ENCODE peak calls at places on chromosome 21, in nine cellular contexts. One of them, this sample, is unnamed.

GRCh38 chr21:29379517-29380054 is 80.9 kb downstream of the BACH1 start:
- DNase-seq in GF-D8: no peak
- DNase-seq in T follicular helper cell: no peak
- DNase-seq in progenitor cell of endocrine pancreas: no peak
- DNase-seq in stimulated activated CD8-positive, alpha-beta memory T cell treated with anti-CD3 and anti-CD28 coated beads, Interleukin-2, amount 100 ng/mL, for 1 hour: no peak
- DNase-seq in CD8-positive, alpha-beta T cell: no peak
- DNase-seq in activated naive CD4-positive, alpha-beta T cell treated with anti-CD3 and anti-CD28 coated beads, Interleukin-2, amount 10 ng/mL, durations not matched to agents 7 days and 5 days: no peak
- DNase-seq in cerebellum: no peak
- DNase-seq in heart left ventricle: no peak
- DNase-seq in this sample: no peak

GRCh38 chr21:42696516-42697040 is 43.2 kb downstream of the PDE9A start:
- DNase-seq in GF-D8: no peak
- DNase-seq in T follicular helper cell: no peak
- DNase-seq in progenitor cell of endocrine pancreas: no peak
- DNase-seq in stimulated activated CD8-positive, alpha-beta memory T cell treated with anti-CD3 and anti-CD28 coated beads, Interleukin-2, amount 100 ng/mL, for 1 hour: no peak
- DNase-seq in CD8-positive, alpha-beta T cell: no peak
- DNase-seq in activated naive CD4-positive, alpha-beta T cell treated with anti-CD3 and anti-CD28 coated beads, Interleukin-2, amount 10 ng/mL, durations not matched to agents 7 days and 5 days: no peak
- DNase-seq in cerebellum: no peak
- DNase-seq in heart left ventricle: no peak
- DNase-seq in this sample: no peak

GRCh38 chr21:45579383-45580180 is 37.3 kb upstream of the SLC19A1 start:
- DNase-seq in GF-D8: no peak
- DNase-seq in T follicular helper cell: no peak
- DNase-seq in progenitor cell of endocrine pancreas: no peak
- DNase-seq in stimulated activated CD8-positive, alpha-beta memory T cell treated with anti-CD3 and anti-CD28 coated beads, Interleukin-2, amount 100 ng/mL, for 1 hour: no peak
- DNase-seq in CD8-positive, alpha-beta T cell: no peak
- DNase-seq in activated naive CD4-positive, alpha-beta T cell treated with anti-CD3 and anti-CD28 coated beads, Interleukin-2, amount 10 ng/mL, durations not matched to agents 7 days and 5 days: no peak
- DNase-seq in cerebellum: no peak
- DNase-seq in heart left ventricle: no peak
- DNase-seq in this sample: no peak

GRCh38 chr21:16264314-16264713 is 534.5 kb downstream of the USP25 start:
- DNase-seq in GF-D8: no peak
- DNase-seq in T follicular helper cell: no peak
- DNase-seq in progenitor cell of endocrine pancreas: no peak
- DNase-seq in stimulated activated CD8-positive, alpha-beta memory T cell treated with anti-CD3 and anti-CD28 coated beads, Interleukin-2, amount 100 ng/mL, for 1 hour: no peak
- DNase-seq in CD8-positive, alpha-beta T cell: no peak
- DNase-seq in activated naive CD4-positive, alpha-beta T cell treated with anti-CD3 and anti-CD28 coated beads, Interleukin-2, amount 10 ng/mL, durations not matched to agents 7 days and 5 days: no peak
- DNase-seq in cerebellum: no peak
- DNase-seq in heart left ventricle: no peak
- DNase-seq in this sample: no peak

GRCh38 chr21:45030637-45031218 is 43.7 kb upstream of the ADARB1 start:
- DNase-seq in GF-D8: no peak
- DNase-seq in T follicular helper cell: no peak
- DNase-seq in progenitor cell of endocrine pancreas: no peak
- DNase-seq in stimulated activated CD8-positive, alpha-beta memory T cell treated with anti-CD3 and anti-CD28 coated beads, Interleukin-2, amount 100 ng/mL, for 1 hour: no peak
- DNase-seq in CD8-positive, alpha-beta T cell: no peak
- DNase-seq in activated naive CD4-positive, alpha-beta T cell treated with anti-CD3 and anti-CD28 coated beads, Interleukin-2, amount 10 ng/mL, durations not matched to agents 7 days and 5 days: no peak
- DNase-seq in cerebellum: no peak
- DNase-seq in heart left ventricle: no peak
- DNase-seq in this sample: no peak

GRCh38 chr21:17390575-17390974 is 122.3 kb upstream of the CXADR start:
- DNase-seq in GF-D8: no peak
- DNase-seq in T follicular helper cell: no peak
- DNase-seq in progenitor cell of endocrine pancreas: no peak
- DNase-seq in stimulated activated CD8-positive, alpha-beta memory T cell treated with anti-CD3 and anti-CD28 coated beads, Interleukin-2, amount 100 ng/mL, for 1 hour: no peak
- DNase-seq in CD8-positive, alpha-beta T cell: no peak
- DNase-seq in activated naive CD4-positive, alpha-beta T cell treated with anti-CD3 and anti-CD28 coated beads, Interleukin-2, amount 10 ng/mL, durations not matched to agents 7 days and 5 days: no peak
- DNase-seq in cerebellum: no peak
- DNase-seq in heart left ventricle: no peak
- DNase-seq in this sample: no peak

GRCh38 chr21:17673261-17674020 is 60.7 kb upstream of the BTG3 start:
- DNase-seq in GF-D8: no peak
- DNase-seq in T follicular helper cell: no peak
- DNase-seq in progenitor cell of endocrine pancreas: no peak
- DNase-seq in stimulated activated CD8-positive, alpha-beta memory T cell treated with anti-CD3 and anti-CD28 coated beads, Interleukin-2, amount 100 ng/mL, for 1 hour: no peak
- DNase-seq in CD8-positive, alpha-beta T cell: no peak
- DNase-seq in activated naive CD4-positive, alpha-beta T cell treated with anti-CD3 and anti-CD28 coated beads, Interleukin-2, amount 10 ng/mL, durations not matched to agents 7 days and 5 days: no peak
- DNase-seq in cerebellum: no peak
- DNase-seq in heart left ventricle: no peak
- DNase-seq in this sample: no peak

GRCh38 chr21:37800122-37800455 is 116.2 kb downstream of the KCNJ6 start:
- DNase-seq in GF-D8: no peak
- DNase-seq in T follicular helper cell: no peak
- DNase-seq in progenitor cell of endocrine pancreas: no peak
- DNase-seq in stimulated activated CD8-positive, alpha-beta memory T cell treated with anti-CD3 and anti-CD28 coated beads, Interleukin-2, amount 100 ng/mL, for 1 hour: no peak
- DNase-seq in CD8-positive, alpha-beta T cell: no peak
- DNase-seq in activated naive CD4-positive, alpha-beta T cell treated with anti-CD3 and anti-CD28 coated beads, Interleukin-2, amount 10 ng/mL, durations not matched to agents 7 days and 5 days: no peak
- DNase-seq in cerebellum: no peak
- DNase-seq in heart left ventricle: no peak
- DNase-seq in this sample: no peak

GRCh38 chr21:34185051-34185750 is 111.8 kb downstream of the MRPS6 start:
- DNase-seq in GF-D8: no peak
- DNase-seq in T follicular helper cell: no peak
- DNase-seq in progenitor cell of endocrine pancreas: no peak
- DNase-seq in stimulated activated CD8-positive, alpha-beta memory T cell treated with anti-CD3 and anti-CD28 coated beads, Interleukin-2, amount 100 ng/mL, for 1 hour: no peak
- DNase-seq in CD8-positive, alpha-beta T cell: no peak
- DNase-seq in activated naive CD4-positive, alpha-beta T cell treated with anti-CD3 and anti-CD28 coated beads, Interleukin-2, amount 10 ng/mL, durations not matched to agents 7 days and 5 days: no peak
- DNase-seq in cerebellum: no peak
- DNase-seq in heart left ventricle: no peak
- DNase-seq in this sample: no peak

GRCh38 chr21:29335720-29336119 is 37.0 kb downstream of the BACH1 start:
- DNase-seq in GF-D8: no peak
- DNase-seq in T follicular helper cell: no peak
- DNase-seq in progenitor cell of endocrine pancreas: no peak
- DNase-seq in stimulated activated CD8-positive, alpha-beta memory T cell treated with anti-CD3 and anti-CD28 coated beads, Interleukin-2, amount 100 ng/mL, for 1 hour: no peak
- DNase-seq in CD8-positive, alpha-beta T cell: no peak
- DNase-seq in activated naive CD4-positive, alpha-beta T cell treated with anti-CD3 and anti-CD28 coated beads, Interleukin-2, amount 10 ng/mL, durations not matched to agents 7 days and 5 days: no peak
- DNase-seq in cerebellum: no peak
- DNase-seq in heart left ventricle: no peak
- DNase-seq in this sample: no peak

GRCh38 chr21:44415073-44416025 is 40.0 kb upstream of the LRRC3 start:
- DNase-seq in GF-D8: no peak
- DNase-seq in T follicular helper cell: no peak
- DNase-seq in progenitor cell of endocrine pancreas: no peak
- DNase-seq in stimulated activated CD8-positive, alpha-beta memory T cell treated with anti-CD3 and anti-CD28 coated beads, Interleukin-2, amount 100 ng/mL, for 1 hour: no peak
- DNase-seq in CD8-positive, alpha-beta T cell: no peak
- DNase-seq in activated naive CD4-positive, alpha-beta T cell treated with anti-CD3 and anti-CD28 coated beads, Interleukin-2, amount 10 ng/mL, durations not matched to agents 7 days and 5 days: peak
- DNase-seq in cerebellum: no peak
- DNase-seq in heart left ventricle: no peak
- DNase-seq in this sample: no peak

GRCh38 chr21:42118901-42119300 is 47.8 kb downstream of the UMODL1 start:
- DNase-seq in GF-D8: peak
- DNase-seq in T follicular helper cell: no peak
- DNase-seq in progenitor cell of endocrine pancreas: no peak
- DNase-seq in stimulated activated CD8-positive, alpha-beta memory T cell treated with anti-CD3 and anti-CD28 coated beads, Interleukin-2, amount 100 ng/mL, for 1 hour: no peak
- DNase-seq in CD8-positive, alpha-beta T cell: no peak
- DNase-seq in activated naive CD4-positive, alpha-beta T cell treated with anti-CD3 and anti-CD28 coated beads, Interleukin-2, amount 10 ng/mL, durations not matched to agents 7 days and 5 days: peak
- DNase-seq in cerebellum: peak
- DNase-seq in heart left ventricle: peak
- DNase-seq in this sample: no peak

GRCh38 chr21:21101911-21102310 is 103.7 kb downstream of the NCAM2 start:
- DNase-seq in GF-D8: no peak
- DNase-seq in T follicular helper cell: no peak
- DNase-seq in progenitor cell of endocrine pancreas: no peak
- DNase-seq in stimulated activated CD8-positive, alpha-beta memory T cell treated with anti-CD3 and anti-CD28 coated beads, Interleukin-2, amount 100 ng/mL, for 1 hour: no peak
- DNase-seq in CD8-positive, alpha-beta T cell: no peak
- DNase-seq in activated naive CD4-positive, alpha-beta T cell treated with anti-CD3 and anti-CD28 coated beads, Interleukin-2, amount 10 ng/mL, durations not matched to agents 7 days and 5 days: no peak
- DNase-seq in cerebellum: no peak
- DNase-seq in heart left ventricle: no peak
- DNase-seq in this sample: peak

GRCh38 chr21:17900281-17900989 is 81.3 kb upstream of the C21orf91 start:
- DNase-seq in GF-D8: no peak
- DNase-seq in T follicular helper cell: no peak
- DNase-seq in progenitor cell of endocrine pancreas: no peak
- DNase-seq in stimulated activated CD8-positive, alpha-beta memory T cell treated with anti-CD3 and anti-CD28 coated beads, Interleukin-2, amount 100 ng/mL, for 1 hour: no peak
- DNase-seq in CD8-positive, alpha-beta T cell: no peak
- DNase-seq in activated naive CD4-positive, alpha-beta T cell treated with anti-CD3 and anti-CD28 coated beads, Interleukin-2, amount 10 ng/mL, durations not matched to agents 7 days and 5 days: no peak
- DNase-seq in cerebellum: no peak
- DNase-seq in heart left ventricle: peak
- DNase-seq in this sample: no peak

GRCh38 chr21:35738342-35738961 is 321.9 kb downstream of the SETD4 start:
- DNase-seq in GF-D8: no peak
- DNase-seq in T follicular helper cell: no peak
- DNase-seq in progenitor cell of endocrine pancreas: no peak
- DNase-seq in stimulated activated CD8-positive, alpha-beta memory T cell treated with anti-CD3 and anti-CD28 coated beads, Interleukin-2, amount 100 ng/mL, for 1 hour: no peak
- DNase-seq in CD8-positive, alpha-beta T cell: no peak
- DNase-seq in activated naive CD4-positive, alpha-beta T cell treated with anti-CD3 and anti-CD28 coated beads, Interleukin-2, amount 10 ng/mL, durations not matched to agents 7 days and 5 days: no peak
- DNase-seq in cerebellum: no peak
- DNase-seq in heart left ventricle: no peak
- DNase-seq in this sample: peak

GRCh38 chr21:42387843-42388242 is 8.0 kb downstream of the TMPRSS3 start:
- DNase-seq in GF-D8: no peak
- DNase-seq in T follicular helper cell: no peak
- DNase-seq in progenitor cell of endocrine pancreas: no peak
- DNase-seq in stimulated activated CD8-positive, alpha-beta memory T cell treated with anti-CD3 and anti-CD28 coated beads, Interleukin-2, amount 100 ng/mL, for 1 hour: no peak
- DNase-seq in CD8-positive, alpha-beta T cell: no peak
- DNase-seq in activated naive CD4-positive, alpha-beta T cell treated with anti-CD3 and anti-CD28 coated beads, Interleukin-2, amount 10 ng/mL, durations not matched to agents 7 days and 5 days: no peak
- DNase-seq in cerebellum: no peak
- DNase-seq in heart left ventricle: no peak
- DNase-seq in this sample: no peak

GRCh38 chr21:23488245-23488644 is 2119.0 kb downstream of the MRPL39 start:
- DNase-seq in GF-D8: no peak
- DNase-seq in T follicular helper cell: no peak
- DNase-seq in progenitor cell of endocrine pancreas: no peak
- DNase-seq in stimulated activated CD8-positive, alpha-beta memory T cell treated with anti-CD3 and anti-CD28 coated beads, Interleukin-2, amount 100 ng/mL, for 1 hour: no peak
- DNase-seq in CD8-positive, alpha-beta T cell: no peak
- DNase-seq in activated naive CD4-positive, alpha-beta T cell treated with anti-CD3 and anti-CD28 coated beads, Interleukin-2, amount 10 ng/mL, durations not matched to agents 7 days and 5 days: no peak
- DNase-seq in cerebellum: no peak
- DNase-seq in heart left ventricle: no peak
- DNase-seq in this sample: no peak

GRCh38 chr21:41373769-41374168 is 11.9 kb downstream of the MX2 start:
- DNase-seq in GF-D8: no peak
- DNase-seq in T follicular helper cell: no peak
- DNase-seq in progenitor cell of endocrine pancreas: no peak
- DNase-seq in stimulated activated CD8-positive, alpha-beta memory T cell treated with anti-CD3 and anti-CD28 coated beads, Interleukin-2, amount 100 ng/mL, for 1 hour: no peak
- DNase-seq in CD8-positive, alpha-beta T cell: no peak
- DNase-seq in activated naive CD4-positive, alpha-beta T cell treated with anti-CD3 and anti-CD28 coated beads, Interleukin-2, amount 10 ng/mL, durations not matched to agents 7 days and 5 days: no peak
- DNase-seq in cerebellum: no peak
- DNase-seq in heart left ventricle: peak
- DNase-seq in this sample: no peak

GRCh38 chr21:25911730-25912401 is 177.1 kb downstream of the GABPA start:
- DNase-seq in GF-D8: no peak
- DNase-seq in T follicular helper cell: no peak
- DNase-seq in progenitor cell of endocrine pancreas: no peak
- DNase-seq in stimulated activated CD8-positive, alpha-beta memory T cell treated with anti-CD3 and anti-CD28 coated beads, Interleukin-2, amount 100 ng/mL, for 1 hour: no peak
- DNase-seq in CD8-positive, alpha-beta T cell: no peak
- DNase-seq in activated naive CD4-positive, alpha-beta T cell treated with anti-CD3 and anti-CD28 coated beads, Interleukin-2, amount 10 ng/mL, durations not matched to agents 7 days and 5 days: no peak
- DNase-seq in cerebellum: peak
- DNase-seq in heart left ventricle: no peak
- DNase-seq in this sample: no peak

GRCh38 chr21:37711294-37711844 is 204.9 kb downstream of the KCNJ6 start:
- DNase-seq in GF-D8: no peak
- DNase-seq in T follicular helper cell: no peak
- DNase-seq in progenitor cell of endocrine pancreas: no peak
- DNase-seq in stimulated activated CD8-positive, alpha-beta memory T cell treated with anti-CD3 and anti-CD28 coated beads, Interleukin-2, amount 100 ng/mL, for 1 hour: no peak
- DNase-seq in CD8-positive, alpha-beta T cell: no peak
- DNase-seq in activated naive CD4-positive, alpha-beta T cell treated with anti-CD3 and anti-CD28 coated beads, Interleukin-2, amount 10 ng/mL, durations not matched to agents 7 days and 5 days: no peak
- DNase-seq in cerebellum: no peak
- DNase-seq in heart left ventricle: no peak
- DNase-seq in this sample: no peak

GRCh38 chr21:9756677-9757076 is 764.7 kb upstream of the TPTE start:
- DNase-seq in GF-D8: no peak
- DNase-seq in T follicular helper cell: no peak
- DNase-seq in progenitor cell of endocrine pancreas: no peak
- DNase-seq in stimulated activated CD8-positive, alpha-beta memory T cell treated with anti-CD3 and anti-CD28 coated beads, Interleukin-2, amount 100 ng/mL, for 1 hour: no peak
- DNase-seq in CD8-positive, alpha-beta T cell: no peak
- DNase-seq in activated naive CD4-positive, alpha-beta T cell treated with anti-CD3 and anti-CD28 coated beads, Interleukin-2, amount 10 ng/mL, durations not matched to agents 7 days and 5 days: no peak
- DNase-seq in cerebellum: no peak
- DNase-seq in heart left ventricle: no peak
- DNase-seq in this sample: no peak

GRCh38 chr21:26297856-26298255 is 127.3 kb upstream of the APP start:
- DNase-seq in GF-D8: no peak
- DNase-seq in T follicular helper cell: no peak
- DNase-seq in progenitor cell of endocrine pancreas: no peak
- DNase-seq in stimulated activated CD8-positive, alpha-beta memory T cell treated with anti-CD3 and anti-CD28 coated beads, Interleukin-2, amount 100 ng/mL, for 1 hour: no peak
- DNase-seq in CD8-positive, alpha-beta T cell: no peak
- DNase-seq in activated naive CD4-positive, alpha-beta T cell treated with anti-CD3 and anti-CD28 coated beads, Interleukin-2, amount 10 ng/mL, durations not matched to agents 7 days and 5 days: no peak
- DNase-seq in cerebellum: no peak
- DNase-seq in heart left ventricle: no peak
- DNase-seq in this sample: no peak

GRCh38 chr21:31326478-31327247 is 17.4 kb downstream of the TIAM1 start:
- DNase-seq in GF-D8: no peak
- DNase-seq in T follicular helper cell: no peak
- DNase-seq in progenitor cell of endocrine pancreas: no peak
- DNase-seq in stimulated activated CD8-positive, alpha-beta memory T cell treated with anti-CD3 and anti-CD28 coated beads, Interleukin-2, amount 100 ng/mL, for 1 hour: peak
- DNase-seq in CD8-positive, alpha-beta T cell: no peak
- DNase-seq in activated naive CD4-positive, alpha-beta T cell treated with anti-CD3 and anti-CD28 coated beads, Interleukin-2, amount 10 ng/mL, durations not matched to agents 7 days and 5 days: peak
- DNase-seq in cerebellum: no peak
- DNase-seq in heart left ventricle: no peak
- DNase-seq in this sample: no peak

GRCh38 chr21:16047857-16048256 is 318.1 kb downstream of the USP25 start:
- DNase-seq in GF-D8: no peak
- DNase-seq in T follicular helper cell: no peak
- DNase-seq in progenitor cell of endocrine pancreas: no peak
- DNase-seq in stimulated activated CD8-positive, alpha-beta memory T cell treated with anti-CD3 and anti-CD28 coated beads, Interleukin-2, amount 100 ng/mL, for 1 hour: no peak
- DNase-seq in CD8-positive, alpha-beta T cell: no peak
- DNase-seq in activated naive CD4-positive, alpha-beta T cell treated with anti-CD3 and anti-CD28 coated beads, Interleukin-2, amount 10 ng/mL, durations not matched to agents 7 days and 5 days: no peak
- DNase-seq in cerebellum: no peak
- DNase-seq in heart left ventricle: no peak
- DNase-seq in this sample: no peak

GRCh38 chr21:32914424-32915070 is 111.2 kb upstream of the OLIG2 start:
- DNase-seq in GF-D8: no peak
- DNase-seq in T follicular helper cell: no peak
- DNase-seq in progenitor cell of endocrine pancreas: no peak
- DNase-seq in stimulated activated CD8-positive, alpha-beta memory T cell treated with anti-CD3 and anti-CD28 coated beads, Interleukin-2, amount 100 ng/mL, for 1 hour: no peak
- DNase-seq in CD8-positive, alpha-beta T cell: no peak
- DNase-seq in activated naive CD4-positive, alpha-beta T cell treated with anti-CD3 and anti-CD28 coated beads, Interleukin-2, amount 10 ng/mL, durations not matched to agents 7 days and 5 days: peak
- DNase-seq in cerebellum: no peak
- DNase-seq in heart left ventricle: no peak
- DNase-seq in this sample: no peak

GRCh38 chr21:43712268-43712942 is 6.5 kb upstream of the PDXK start:
- DNase-seq in GF-D8: no peak
- DNase-seq in T follicular helper cell: no peak
- DNase-seq in progenitor cell of endocrine pancreas: no peak
- DNase-seq in stimulated activated CD8-positive, alpha-beta memory T cell treated with anti-CD3 and anti-CD28 coated beads, Interleukin-2, amount 100 ng/mL, for 1 hour: no peak
- DNase-seq in CD8-positive, alpha-beta T cell: no peak
- DNase-seq in activated naive CD4-positive, alpha-beta T cell treated with anti-CD3 and anti-CD28 coated beads, Interleukin-2, amount 10 ng/mL, durations not matched to agents 7 days and 5 days: no peak
- DNase-seq in cerebellum: no peak
- DNase-seq in heart left ventricle: peak
- DNase-seq in this sample: no peak

GRCh38 chr21:43361493-43362296 is 65.2 kb downstream of the SIK1 start:
- DNase-seq in GF-D8: no peak
- DNase-seq in T follicular helper cell: peak
- DNase-seq in progenitor cell of endocrine pancreas: no peak
- DNase-seq in stimulated activated CD8-positive, alpha-beta memory T cell treated with anti-CD3 and anti-CD28 coated beads, Interleukin-2, amount 100 ng/mL, for 1 hour: peak
- DNase-seq in CD8-positive, alpha-beta T cell: peak
- DNase-seq in activated naive CD4-positive, alpha-beta T cell treated with anti-CD3 and anti-CD28 coated beads, Interleukin-2, amount 10 ng/mL, durations not matched to agents 7 days and 5 days: peak
- DNase-seq in cerebellum: no peak
- DNase-seq in heart left ventricle: no peak
- DNase-seq in this sample: peak

GRCh38 chr21:37575536-37576083 is 209.0 kb downstream of the DYRK1A start:
- DNase-seq in GF-D8: no peak
- DNase-seq in T follicular helper cell: no peak
- DNase-seq in progenitor cell of endocrine pancreas: no peak
- DNase-seq in stimulated activated CD8-positive, alpha-beta memory T cell treated with anti-CD3 and anti-CD28 coated beads, Interleukin-2, amount 100 ng/mL, for 1 hour: no peak
- DNase-seq in CD8-positive, alpha-beta T cell: no peak
- DNase-seq in activated naive CD4-positive, alpha-beta T cell treated with anti-CD3 and anti-CD28 coated beads, Interleukin-2, amount 10 ng/mL, durations not matched to agents 7 days and 5 days: no peak
- DNase-seq in cerebellum: no peak
- DNase-seq in heart left ventricle: no peak
- DNase-seq in this sample: no peak

GRCh38 chr21:15159382-15160020 is 94.7 kb upstream of the NRIP1 start:
- DNase-seq in GF-D8: no peak
- DNase-seq in T follicular helper cell: no peak
- DNase-seq in progenitor cell of endocrine pancreas: no peak
- DNase-seq in stimulated activated CD8-positive, alpha-beta memory T cell treated with anti-CD3 and anti-CD28 coated beads, Interleukin-2, amount 100 ng/mL, for 1 hour: no peak
- DNase-seq in CD8-positive, alpha-beta T cell: no peak
- DNase-seq in activated naive CD4-positive, alpha-beta T cell treated with anti-CD3 and anti-CD28 coated beads, Interleukin-2, amount 10 ng/mL, durations not matched to agents 7 days and 5 days: no peak
- DNase-seq in cerebellum: no peak
- DNase-seq in heart left ventricle: no peak
- DNase-seq in this sample: no peak

GRCh38 chr21:37758997-37759396 is 157.3 kb downstream of the KCNJ6 start:
- DNase-seq in GF-D8: no peak
- DNase-seq in T follicular helper cell: no peak
- DNase-seq in progenitor cell of endocrine pancreas: peak
- DNase-seq in stimulated activated CD8-positive, alpha-beta memory T cell treated with anti-CD3 and anti-CD28 coated beads, Interleukin-2, amount 100 ng/mL, for 1 hour: no peak
- DNase-seq in CD8-positive, alpha-beta T cell: no peak
- DNase-seq in activated naive CD4-positive, alpha-beta T cell treated with anti-CD3 and anti-CD28 coated beads, Interleukin-2, amount 10 ng/mL, durations not matched to agents 7 days and 5 days: peak
- DNase-seq in cerebellum: peak
- DNase-seq in heart left ventricle: peak
- DNase-seq in this sample: peak

GRCh38 chr21:42669069-42669468 is 15.6 kb downstream of the PDE9A start:
- DNase-seq in GF-D8: no peak
- DNase-seq in T follicular helper cell: no peak
- DNase-seq in progenitor cell of endocrine pancreas: no peak
- DNase-seq in stimulated activated CD8-positive, alpha-beta memory T cell treated with anti-CD3 and anti-CD28 coated beads, Interleukin-2, amount 100 ng/mL, for 1 hour: no peak
- DNase-seq in CD8-positive, alpha-beta T cell: no peak
- DNase-seq in activated naive CD4-positive, alpha-beta T cell treated with anti-CD3 and anti-CD28 coated beads, Interleukin-2, amount 10 ng/mL, durations not matched to agents 7 days and 5 days: no peak
- DNase-seq in cerebellum: no peak
- DNase-seq in heart left ventricle: no peak
- DNase-seq in this sample: no peak